ENCODE peak calls at places on chromosomes 11 and 22, in eight cellular contexts. One of them, this sample, is unnamed.
A peak's percentile ranks its signal among the peaks of the same experiment; 100 is the strongest.

GRCh38 chr22:42959472-42960145 is 55.3 kb downstream of the PACSIN2 start:
- DNase-seq in NCI-H774: no peak
- DNase-seq in gastrocnemius medialis: peak; percentile 50
- DNase-seq in naive thymus-derived CD8-positive, alpha-beta T cell: peak; percentile 5
- DNase-seq in kidney epithelial cell: peak; percentile 78
- DNase-seq in RKO: no peak
- DNase-seq in NCI-H1436: no peak
- DNase-seq in osteocyte: no peak
- DNase-seq in this sample: peak; percentile 96

GRCh38 chr11:122706689-122707088 is 51.2 kb downstream of the UBASH3B start:
- DNase-seq in kidney epithelial cell: no peak
- DNase-seq in osteocyte: no peak
- DNase-seq in RKO: no peak
- DNase-seq in NCI-H1436: no peak
- DNase-seq in NCI-H774: no peak
- DNase-seq in naive thymus-derived CD8-positive, alpha-beta T cell: no peak
- DNase-seq in gastrocnemius medialis: no peak
- DNase-seq in this sample: no peak

GRCh38 chr22:23913306-23913660 is 19.1 kb downstream of the MIF start:
- DNase-seq in gastrocnemius medialis: no peak
- DNase-seq in naive thymus-derived CD8-positive, alpha-beta T cell: no peak
- DNase-seq in kidney epithelial cell: no peak
- DNase-seq in osteocyte: no peak
- DNase-seq in NCI-H1436: no peak
- DNase-seq in NCI-H774: no peak
- DNase-seq in RKO: peak; percentile 37
- DNase-seq in this sample: no peak

GRCh38 chr11:12137005-12137690 is 26.8 kb downstream of the MICAL2 start:
- DNase-seq in NCI-H1436: no peak
- DNase-seq in kidney epithelial cell: no peak
- DNase-seq in osteocyte: no peak
- DNase-seq in naive thymus-derived CD8-positive, alpha-beta T cell: no peak
- DNase-seq in NCI-H774: no peak
- DNase-seq in gastrocnemius medialis: no peak
- DNase-seq in RKO: no peak
- DNase-seq in this sample: no peak

GRCh38 chr22:36325163-36326031 is 62.4 kb downstream of the MYH9 start:
- DNase-seq in osteocyte: no peak
- DNase-seq in NCI-H1436: no peak
- DNase-seq in RKO: no peak
- DNase-seq in naive thymus-derived CD8-positive, alpha-beta T cell: no peak
- DNase-seq in gastrocnemius medialis: no peak
- DNase-seq in NCI-H774: no peak
- DNase-seq in kidney epithelial cell: no peak
- DNase-seq in this sample: peak; percentile 96

GRCh38 chr11:122007611-122008071 is 108.4 kb downstream of the BLID start:
- DNase-seq in naive thymus-derived CD8-positive, alpha-beta T cell: no peak
- DNase-seq in RKO: no peak
- DNase-seq in gastrocnemius medialis: peak; percentile 26
- DNase-seq in NCI-H1436: no peak
- DNase-seq in osteocyte: no peak
- DNase-seq in kidney epithelial cell: no peak
- DNase-seq in NCI-H774: no peak
- DNase-seq in this sample: no peak

GRCh38 chr11:61787928-61788491 is 4.4 kb downstream of the TMEM258 start:
- DNase-seq in kidney epithelial cell: no peak
- DNase-seq in RKO: no peak
- DNase-seq in NCI-H1436: peak; percentile 39
- DNase-seq in osteocyte: no peak
- DNase-seq in gastrocnemius medialis: no peak
- DNase-seq in NCI-H774: no peak
- DNase-seq in naive thymus-derived CD8-positive, alpha-beta T cell: no peak
- DNase-seq in this sample: peak; percentile 77

GRCh38 chr11:10784229-10785145 is 24.2 kb downstream of the EIF4G2 start:
- DNase-seq in gastrocnemius medialis: no peak
- DNase-seq in RKO: no peak
- DNase-seq in NCI-H774: peak; percentile 8
- DNase-seq in naive thymus-derived CD8-positive, alpha-beta T cell: no peak
- DNase-seq in osteocyte: no peak
- DNase-seq in NCI-H1436: peak; percentile 3
- DNase-seq in kidney epithelial cell: no peak
- DNase-seq in this sample: no peak

GRCh38 chr11:74312321-74312720 is 881 bp upstream of the P4HA3 start:
- DNase-seq in kidney epithelial cell: no peak
- DNase-seq in RKO: no peak
- DNase-seq in osteocyte: no peak
- DNase-seq in gastrocnemius medialis: no peak
- DNase-seq in NCI-H1436: no peak
- DNase-seq in naive thymus-derived CD8-positive, alpha-beta T cell: no peak
- DNase-seq in NCI-H774: no peak
- DNase-seq in this sample: no peak

GRCh38 chr22:50247748-50248147 is 2.9 kb upstream of the TUBGCP6 start:
- DNase-seq in gastrocnemius medialis: no peak
- DNase-seq in osteocyte: no peak
- DNase-seq in NCI-H1436: peak; percentile 86
- DNase-seq in kidney epithelial cell: no peak
- DNase-seq in NCI-H774: peak; percentile 65
- DNase-seq in naive thymus-derived CD8-positive, alpha-beta T cell: peak; percentile 26
- DNase-seq in RKO: no peak
- DNase-seq in this sample: no peak

GRCh38 chr11:122863704-122864326 is 18.7 kb upstream of the JHY start:
- DNase-seq in gastrocnemius medialis: no peak
- DNase-seq in kidney epithelial cell: no peak
- DNase-seq in NCI-H1436: peak; percentile 7
- DNase-seq in NCI-H774: peak; percentile 45
- DNase-seq in RKO: peak; percentile 51
- DNase-seq in naive thymus-derived CD8-positive, alpha-beta T cell: peak; percentile 36
- DNase-seq in osteocyte: no peak
- DNase-seq in this sample: no peak

GRCh38 chr11:74138572-74138971 is 32.2 kb downstream of the C2CD3 start:
- DNase-seq in naive thymus-derived CD8-positive, alpha-beta T cell: no peak
- DNase-seq in osteocyte: no peak
- DNase-seq in gastrocnemius medialis: peak; percentile 50
- DNase-seq in kidney epithelial cell: peak; percentile 97
- DNase-seq in RKO: peak; percentile 56
- DNase-seq in NCI-H1436: no peak
- DNase-seq in NCI-H774: peak; percentile 27
- DNase-seq in this sample: peak; percentile 87

GRCh38 chr22:24327827-24328226 is 57.2 kb downstream of the SPECC1L start:
- DNase-seq in gastrocnemius medialis: no peak
- DNase-seq in RKO: peak; percentile 11
- DNase-seq in osteocyte: no peak
- DNase-seq in naive thymus-derived CD8-positive, alpha-beta T cell: no peak
- DNase-seq in kidney epithelial cell: no peak
- DNase-seq in NCI-H774: no peak
- DNase-seq in NCI-H1436: no peak
- DNase-seq in this sample: no peak

GRCh38 chr11:6357222-6357621 is 33.1 kb upstream of the SMPD1 start:
- DNase-seq in kidney epithelial cell: peak; percentile 62
- DNase-seq in RKO: peak; percentile 81
- DNase-seq in naive thymus-derived CD8-positive, alpha-beta T cell: no peak
- DNase-seq in gastrocnemius medialis: no peak
- DNase-seq in NCI-H1436: no peak
- DNase-seq in NCI-H774: no peak
- DNase-seq in osteocyte: peak; percentile 85
- DNase-seq in this sample: no peak

GRCh38 chr22:38481871-38482332 is 14.0 kb downstream of the KDELR3 start:
- DNase-seq in NCI-H1436: no peak
- DNase-seq in naive thymus-derived CD8-positive, alpha-beta T cell: no peak
- DNase-seq in NCI-H774: no peak
- DNase-seq in kidney epithelial cell: no peak
- DNase-seq in RKO: no peak
- DNase-seq in gastrocnemius medialis: no peak
- DNase-seq in osteocyte: no peak
- DNase-seq in this sample: no peak

GRCh38 chr11:102079625-102080024 is 30.6 kb upstream of the YAP1 start:
- DNase-seq in RKO: no peak
- DNase-seq in NCI-H1436: no peak
- DNase-seq in gastrocnemius medialis: no peak
- DNase-seq in kidney epithelial cell: no peak
- DNase-seq in NCI-H774: no peak
- DNase-seq in naive thymus-derived CD8-positive, alpha-beta T cell: no peak
- DNase-seq in osteocyte: no peak
- DNase-seq in this sample: no peak

GRCh38 chr22:19875531-19876313 is 21.0 kb upstream of the GNB1L start:
- DNase-seq in NCI-H1436: no peak
- DNase-seq in gastrocnemius medialis: no peak
- DNase-seq in osteocyte: no peak
- DNase-seq in naive thymus-derived CD8-positive, alpha-beta T cell: no peak
- DNase-seq in NCI-H774: no peak
- DNase-seq in kidney epithelial cell: no peak
- DNase-seq in RKO: no peak
- DNase-seq in this sample: no peak

GRCh38 chr11:11251394-11251970 is 101.6 kb downstream of the CSNK2A3 start:
- DNase-seq in gastrocnemius medialis: no peak
- DNase-seq in NCI-H1436: no peak
- DNase-seq in kidney epithelial cell: no peak
- DNase-seq in RKO: no peak
- DNase-seq in osteocyte: no peak
- DNase-seq in NCI-H774: no peak
- DNase-seq in naive thymus-derived CD8-positive, alpha-beta T cell: no peak
- DNase-seq in this sample: no peak

GRCh38 chr11:61702701-61703312 is 22.6 kb downstream of the DAGLA start:
- DNase-seq in naive thymus-derived CD8-positive, alpha-beta T cell: no peak
- DNase-seq in RKO: no peak
- DNase-seq in NCI-H774: no peak
- DNase-seq in kidney epithelial cell: no peak
- DNase-seq in NCI-H1436: no peak
- DNase-seq in osteocyte: no peak
- DNase-seq in gastrocnemius medialis: no peak
- DNase-seq in this sample: no peak

GRCh38 chr11:57321388-57321995 is 3.3 kb downstream of the TNKS1BP1 start:
- DNase-seq in naive thymus-derived CD8-positive, alpha-beta T cell: no peak
- DNase-seq in osteocyte: no peak
- DNase-seq in NCI-H774: no peak
- DNase-seq in kidney epithelial cell: no peak
- DNase-seq in NCI-H1436: no peak
- DNase-seq in gastrocnemius medialis: no peak
- DNase-seq in RKO: no peak
- DNase-seq in this sample: no peak

GRCh38 chr11:63686912-63687311 is 5.6 kb downstream of the RTN3 start:
- DNase-seq in naive thymus-derived CD8-positive, alpha-beta T cell: no peak
- DNase-seq in osteocyte: no peak
- DNase-seq in NCI-H1436: no peak
- DNase-seq in kidney epithelial cell: no peak
- DNase-seq in RKO: no peak
- DNase-seq in NCI-H774: no peak
- DNase-seq in gastrocnemius medialis: no peak
- DNase-seq in this sample: no peak

GRCh38 chr11:12150831-12151382 is 40.5 kb downstream of the MICAL2 start:
- DNase-seq in osteocyte: no peak
- DNase-seq in NCI-H774: no peak
- DNase-seq in RKO: no peak
- DNase-seq in kidney epithelial cell: no peak
- DNase-seq in gastrocnemius medialis: no peak
- DNase-seq in naive thymus-derived CD8-positive, alpha-beta T cell: no peak
- DNase-seq in NCI-H1436: no peak
- DNase-seq in this sample: no peak

This sample was measured in retinal pigment epithelial cell.